ENCODE peak calls at places on chromosomes 3 and 15, in six cellular contexts. P is HepG2, Q is upper lobe of left lung, X is A549, J is K562, T is GM12878. K is an unnamed sample. For H3K9me3, the result is how much of the 10 kb centered on the place peaks cover.

GRCh38 chr3:7340795-7341194 is 479.9 kb downstream of the GRM7 start:
- ATAC-seq in Q (no peak), T (no peak), X (no peak), J (no peak), P (no peak), K (no peak)

GRCh38 chr3:29170894-29171582 is 109.8 kb upstream of the RBMS3 start:
- ATAC-seq in T (no peak), Q (no peak), J (no peak), X (no peak), P (no peak), K (no peak)

GRCh38 chr3:47186285-47186684 is 22.4 kb upstream of the SETD2 start:
- ATAC-seq in Q (no peak), P (no peak), X (no peak), T (no peak), J (peak), K (no peak)

GRCh38 chr15:28125673-28126651 is 26.8 kb upstream of the OCA2 start:
- ATAC-seq in X (no peak), P (peak), J (peak), T (peak), Q (peak), K (no peak)

GRCh38 chr15:38702178-38702912 is 137.7 kb upstream of the RASGRP1 start:
- ATAC-seq in X (no peak), P (peak), J (no peak), T (no peak), Q (no peak), K (no peak)

GRCh38 chr3:188641076-188641475 is 487.1 kb downstream of the LPP start:
- ATAC-seq in X (no peak), T (no peak), P (no peak), Q (no peak), J (no peak), K (no peak)

GRCh38 chr3:98972155-98972554 is 70.7 kb upstream of the DCBLD2 start:
- ATAC-seq in J (no peak), Q (no peak), T (no peak), X (peak), P (no peak), K (no peak)

GRCh38 chr3:194423317-194423716 is 24.3 kb upstream of the GP5 start:
- ATAC-seq in Q (no peak), J (no peak), T (no peak), P (no peak), X (no peak), K (no peak)

GRCh38 chr3:156449712-156450574 is 105.0 kb downstream of the SSR3 start:
- ATAC-seq in J (peak), T (peak), X (peak), P (peak), Q (no peak), K (no peak)

GRCh38 chr15:75695634-75696302 is 16.9 kb downstream of the CSPG4 start:
- ATAC-seq in P (no peak), J (no peak), X (no peak), T (peak), Q (no peak), K (no peak)

GRCh38 chr3:140573011-140573410 is 104.9 kb upstream of the TRIM42 start:
- ATAC-seq in X (no peak), Q (no peak), P (peak), T (no peak), J (no peak), K (no peak)

GRCh38 chr3:46663611-46664135 is 29.8 kb downstream of the ALS2CL start:
- ATAC-seq in J (peak), X (no peak), P (peak), Q (no peak), T (no peak), K (no peak)

GRCh38 chr3:110900583-110900982 is 171.0 kb upstream of the NECTIN3 start:
- ATAC-seq in J (no peak), P (no peak), T (no peak), Q (no peak), X (no peak), K (no peak)

GRCh38 chr3:156273068-156273709 is 152.8 kb downstream of the KCNAB1 start:
- ATAC-seq in X (no peak), J (no peak), T (no peak), Q (no peak), P (no peak), K (no peak)

GRCh38 chr15:66032006-66032405 is 162.7 kb downstream of the RAB11A start:
- ATAC-seq in P (no peak), Q (no peak), X (no peak), T (no peak), J (no peak), K (no peak)

GRCh38 chr3:3792391-3792790 is 6.8 kb upstream of the LRRN1 start:
- ATAC-seq in X (no peak), P (no peak), T (no peak), Q (no peak), J (no peak), K (no peak)

GRCh38 chr3:59978979-59979378 is 929.2 kb upstream of the CFAP20DC start:
- ATAC-seq in J (no peak), X (no peak), T (peak), Q (no peak), P (no peak), K (no peak)

GRCh38 chr3:66656608-66657007 is 155.8 kb upstream of the LRIG1 start:
- ATAC-seq in P (no peak), Q (no peak), J (no peak), X (no peak), T (no peak), K (no peak)

GRCh38 chr3:125478321-125478720 is 41.7 kb downstream of the SNX4 start:
- ATAC-seq in X (no peak), J (no peak), Q (no peak), P (no peak), T (no peak), K (no peak)

GRCh38 chr3:38005076-38006020 is 14.8 kb downstream of the VILL start:
- ATAC-seq in T (peak), P (peak), X (no peak), J (no peak), Q (no peak), K (no peak)

GRCh38 chr3:111708157-111708771 is 113.1 kb upstream of the ZBED2 start:
- ATAC-seq in X (no peak), Q (no peak), P (no peak), J (no peak), T (no peak), K (no peak)

GRCh38 chr15:31296304-31297220 is 30.1 kb upstream of the KLF13 start:
- ATAC-seq in P (peak), J (no peak), X (peak), Q (peak), T (no peak), K (peak)

GRCh38 chr15:34993877-34994276 is 5.8 kb upstream of the ZNF770 start:
- ATAC-seq in P (no peak), X (no peak), J (no peak), T (peak), Q (no peak), K (no peak)

GRCh38 chr3:195441971-195442572 is 748 bp downstream of the ACAP2 start:
- ATAC-seq in X (peak), P (peak), T (peak), Q (peak), J (peak), K (no peak)

GRCh38 chr3:54222318-54222717 is 100.0 kb downstream of the CACNA2D3 start:
- ATAC-seq in Q (no peak), T (no peak), X (no peak), J (no peak), P (no peak), K (no peak)

GRCh38 chr3:46692566-46692983 is 904 bp downstream of the ALS2CL start:
- ATAC-seq in X (peak), T (no peak), Q (peak), J (no peak), P (no peak), K (no peak)

GRCh38 chr15:52021128-52021671 is 2.2 kb downstream of the MAPK6 start:
- ATAC-seq in J (peak), P (no peak), T (peak), Q (peak), X (no peak), K (no peak)

GRCh38 chr15:52019394-52020252 is 604 bp downstream of the MAPK6 start:
- ATAC-seq in Q (peak), X (peak), P (peak), T (peak), J (peak), K (peak)

GRCh38 chr15:52020253-52021085 is 1.4 kb downstream of the MAPK6 start:
- ATAC-seq in P (no peak), T (peak), Q (no peak), X (no peak), J (peak), K (no peak)

GRCh38 chr15:52018244-52018643 is 775 bp upstream of the MAPK6 start:
- ATAC-seq in P (no peak), T (no peak), X (no peak), J (no peak), Q (no peak), K (no peak)

DNA sequence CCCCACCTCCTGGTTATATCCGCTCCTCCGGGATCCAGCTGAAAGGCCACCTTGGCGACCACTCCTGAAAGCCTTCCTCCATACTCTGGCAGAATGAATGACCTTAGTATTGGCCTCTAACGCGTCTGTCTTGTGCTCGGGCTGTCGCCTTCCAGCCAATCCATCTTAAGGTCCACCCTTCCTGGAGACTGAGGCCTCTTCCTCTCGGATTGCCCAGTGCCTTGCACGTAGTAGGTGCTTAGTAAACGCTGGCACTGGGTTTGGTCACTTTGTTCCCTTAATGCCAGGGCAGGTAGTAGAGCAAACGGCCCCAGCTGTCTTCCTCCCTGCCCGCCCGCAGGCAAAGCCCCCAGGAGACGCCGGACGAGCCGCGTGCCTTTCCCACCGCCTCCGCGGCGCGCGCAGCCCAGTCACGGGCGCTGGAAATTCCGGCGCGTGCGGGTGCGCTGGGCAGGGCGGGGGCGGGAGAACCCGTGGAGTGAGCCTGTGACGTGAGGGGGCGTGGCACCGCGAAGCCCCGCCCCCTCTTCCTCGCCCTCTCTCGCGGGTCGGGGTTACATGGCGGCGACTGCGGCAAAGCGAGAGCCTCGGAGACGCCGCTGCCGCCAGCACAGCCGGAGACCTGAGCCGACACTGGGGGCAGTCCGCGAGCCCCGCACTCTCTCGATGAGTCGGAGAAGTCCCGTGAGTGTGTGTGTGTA is at the start of gene MAPK6:
- ATAC-seq in J (peak), P (peak), T (peak), Q (peak), X (peak), K (peak)
- TF ChIP-seq EP300 in J (no peak), P (peak), T (no peak), Q (peak), X (no peak), K (no peak)

GRCh38 chr3:139230391-139230790 is 113.4 kb upstream of the MRPS22 start:
- ATAC-seq in T (no peak), P (no peak), Q (no peak), X (no peak), J (no peak), K (no peak)
- H3K9me3 ChIP-seq in T (under half), P (under half), Q (under half), X (under half), J (under half), K (under half)

DNA sequence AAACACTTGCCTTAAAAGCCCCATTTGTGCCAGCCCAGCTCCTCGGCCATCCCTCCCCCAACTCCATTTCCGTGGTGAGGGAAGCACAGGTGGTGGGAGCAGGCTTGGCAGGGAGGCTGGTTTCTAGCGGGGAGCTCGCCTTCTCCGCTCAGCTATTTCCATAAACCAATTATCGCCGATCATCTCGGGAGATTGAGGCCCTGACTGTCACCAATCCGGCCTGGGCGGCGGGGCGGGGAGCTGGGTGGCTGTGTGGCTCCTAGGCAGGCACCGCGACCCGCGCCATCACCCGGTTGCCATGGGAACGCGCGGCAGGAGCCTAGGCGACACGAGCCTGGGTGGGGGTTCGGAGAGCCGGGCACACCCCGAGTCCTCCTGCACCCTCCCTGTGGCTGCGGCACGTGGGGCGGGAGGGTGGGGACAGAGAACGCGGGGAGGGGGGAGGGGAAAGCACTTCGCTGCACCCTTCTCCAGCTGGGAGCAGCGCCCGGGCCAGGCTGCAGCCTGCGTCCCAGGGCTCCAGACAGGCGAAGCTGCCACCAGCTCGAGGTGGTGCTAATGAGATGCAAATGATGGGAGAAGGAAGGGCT is 9.3 kb downstream of the CCDC33 start:
- ATAC-seq in Q (no peak), X (no peak), J (no peak), P (no peak), T (no peak), K (no peak)
- TF ChIP-seq EP300 in Q (no peak), X (no peak), J (no peak), P (no peak), T (no peak), K (no peak)

GRCh38 chr15:58252586-58253323 is 114.6 kb downstream of the AQP9 start:
- ATAC-seq in T (no peak), X (no peak), J (no peak), Q (no peak), P (no peak), K (peak)
- H3K9me3 ChIP-seq in T (under half), X (under half), J (under half), Q (under half), P (under half), K (under half)

GRCh38 chr3:12995389-12996180 is 77.6 kb downstream of the IQSEC1 start:
- ATAC-seq in J (no peak), T (no peak), P (no peak), Q (no peak), X (no peak), K (no peak)

GRCh38 chr3:12993623-12994356 is 79.4 kb downstream of the IQSEC1 start:
- ATAC-seq in Q (peak), T (no peak), J (peak), X (peak), P (peak), K (peak)

GRCh38 chr3:12996181-12996506 is 77.1 kb downstream of the IQSEC1 start:
- ATAC-seq in P (no peak), T (no peak), Q (no peak), X (no peak), J (no peak), K (no peak)

GRCh38 chr3:12994357-12994606 is 78.9 kb downstream of the IQSEC1 start:
- ATAC-seq in J (peak), X (peak), T (peak), Q (peak), P (peak), K (peak)

DNA sequence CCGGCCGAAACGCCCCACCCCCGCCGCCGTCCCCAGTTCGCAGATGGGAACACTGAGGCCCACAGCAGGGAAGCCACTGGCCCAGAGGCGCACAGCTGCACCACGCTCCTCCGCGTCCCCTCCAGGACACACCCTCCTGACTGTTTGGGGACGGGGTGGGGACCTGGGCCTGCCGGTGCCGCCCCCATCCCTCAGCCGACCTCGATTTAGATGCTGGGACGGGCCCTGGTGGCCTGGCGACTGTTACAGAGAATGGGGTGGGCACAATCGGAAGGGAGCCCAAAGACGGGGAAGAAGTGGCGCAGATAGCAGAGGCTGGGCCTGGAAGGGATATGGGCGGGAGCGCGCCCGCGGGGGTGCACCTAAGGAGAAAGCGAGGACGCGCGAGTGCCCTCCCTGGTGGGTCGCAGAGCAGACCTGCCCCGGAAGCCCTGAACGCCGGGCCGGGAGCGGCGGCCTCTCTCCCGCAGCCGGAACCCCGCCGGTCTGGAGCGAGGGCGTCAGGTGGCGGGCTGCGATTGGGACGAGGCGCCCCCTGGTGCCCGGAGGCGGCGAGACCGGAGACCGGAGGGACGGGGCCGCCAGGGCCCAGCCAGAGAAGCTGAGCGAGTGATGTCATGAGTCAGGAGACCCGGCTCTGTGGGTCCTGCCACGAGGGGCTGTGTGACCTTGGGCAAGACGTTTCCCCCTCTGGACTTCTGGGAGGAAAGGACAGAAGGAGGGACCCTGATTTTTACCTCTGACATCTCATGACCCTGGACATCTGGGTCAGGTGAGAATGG is 78.4 kb downstream of the IQSEC1 start:
- ATAC-seq in T (peak), X (peak), P (peak), Q (peak), J (peak), K (peak)
- TF ChIP-seq EP300 in T (no peak), X (no peak), P (no peak), Q (no peak), J (peak), K (no peak)

GRCh38 chr15:25183581-25184330 is 229.0 kb downstream of the SNRPN start:
- ATAC-seq in J (no peak), P (no peak), T (no peak), Q (no peak), X (no peak), K (no peak)
- H3K9me3 ChIP-seq in J (under half), P (half or more), T (under half), Q (under half), X (under half), K (half or more)

DNA sequence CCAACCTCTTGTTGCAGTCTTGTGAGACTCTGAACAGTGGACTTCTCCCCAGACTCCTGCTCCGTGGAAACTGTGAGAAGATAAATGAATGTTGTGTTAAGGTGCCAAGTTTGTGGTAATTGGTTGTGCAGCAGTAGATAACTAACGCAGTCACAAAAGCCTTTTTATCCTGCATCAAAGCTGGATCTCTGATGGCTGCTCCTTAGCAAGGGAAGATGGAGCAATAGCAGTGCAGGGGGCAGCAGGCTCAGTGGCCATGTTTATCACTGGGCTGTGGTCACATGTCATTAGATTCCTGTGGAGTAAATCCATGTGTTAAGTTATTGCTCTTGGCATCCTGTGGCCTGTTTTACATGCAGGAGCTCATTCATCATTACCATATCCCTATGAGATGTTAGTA is 13.5 kb downstream of the CMTM7 start:
- ATAC-seq in J (no peak), P (no peak), Q (no peak), T (no peak), X (no peak), K (no peak)
- TF ChIP-seq EP300 in J (no peak), P (no peak), Q (no peak), T (no peak), X (no peak), K (no peak)

DNA sequence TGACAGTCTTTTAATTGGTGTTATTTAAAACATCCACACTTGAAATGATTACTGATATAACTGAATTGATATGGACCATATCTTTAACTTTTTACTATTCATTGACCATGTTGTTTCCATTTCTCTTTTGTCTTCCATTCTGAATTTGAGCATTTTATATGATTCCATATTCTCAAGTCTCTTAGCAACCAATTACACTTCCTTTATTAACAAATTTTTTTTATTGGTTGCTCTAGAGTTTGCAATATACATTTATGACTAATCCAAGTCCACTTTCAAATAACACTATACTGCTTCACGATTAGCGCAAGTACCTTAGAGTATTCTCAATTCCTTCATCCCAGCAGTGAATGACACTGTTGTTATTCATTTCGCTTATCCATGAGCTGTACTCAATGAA is 16.4 kb downstream of the RFX7 start:
- ATAC-seq in J (no peak), Q (no peak), T (no peak), X (no peak), P (no peak), K (no peak)
- H3K9me3 ChIP-seq in J (under half), Q (under half), T (under half), X (half or more), P (under half), K (under half)

K was measured in gastroesophageal sphincter.